ENCODE peak calls at places on chromosomes 4 and X, in eight cellular contexts. R is fibroblast of lung, J is DND-41, H is right lobe of liver, U is ovary, Z is SK-N-SH, C is upper lobe of left lung, B is pancreas. X is an unnamed sample. For H3K27me3 and H3K36me3, the result is how much of the 10 kb centered on the place peaks cover.

GRCh38 chr4:99722662-99723061 is 65.0 kb upstream of the C4orf54 start:
- DNase-seq in R (no peak), J (no peak), H (no peak), U (no peak), Z (no peak), C (no peak), B (no peak), X (no peak)

GRCh38 chrX:20026278-20026677 is 35.4 kb upstream of the BCLAF3 start:
- DNase-seq in R (peak), J (peak), H (no peak), U (no peak), Z (no peak), C (no peak), B (no peak), X (no peak)

GRCh38 chr4:143046454-143046853 is 138.3 kb upstream of the USP38 start:
- DNase-seq in R (no peak), J (no peak), H (no peak), U (no peak), Z (no peak), C (no peak), B (no peak), X (no peak)

GRCh38 chr4:55906999-55907398 is 41.7 kb upstream of the CEP135 start:
- DNase-seq in R (peak), J (no peak), H (no peak), U (no peak), Z (no peak), C (no peak), B (no peak), X (no peak)

GRCh38 chr4:141971854-141972253 is 335.5 kb downstream of the IL15 start:
- DNase-seq in R (no peak), J (no peak), H (no peak), U (no peak), Z (no peak), C (no peak), B (no peak), X (no peak)

GRCh38 chr4:32112891-32113290 is 1392.7 kb downstream of the PCDH7 start:
- DNase-seq in R (no peak), J (no peak), H (no peak), U (no peak), Z (no peak), C (no peak), B (no peak), X (no peak)

GRCh38 chr4:114563536-114564315 is 34.9 kb upstream of the UGT8 start:
- DNase-seq in R (peak), J (no peak), H (no peak), U (no peak), Z (no peak), C (no peak), B (no peak), X (peak)

GRCh38 chr4:98746530-98746929 is 88.1 kb upstream of the TSPAN5 start:
- DNase-seq in R (peak), J (peak), H (no peak), U (no peak), Z (no peak), C (no peak), B (no peak), X (no peak)

GRCh38 chrX:120485562-120486520 is 16.7 kb upstream of the LAMP2 start:
- DNase-seq in R (peak), J (peak), H (peak), U (peak), Z (peak), C (peak), B (peak), X (peak)

GRCh38 chr4:182289809-182290208 is 46.6 kb downstream of the TENM3 start:
- DNase-seq in R (no peak), J (no peak), H (no peak), U (no peak), Z (no peak), C (no peak), B (no peak), X (no peak)

GRCh38 chrX:96480081-96480480 is 204.6 kb upstream of the DIAPH2 start:
- DNase-seq in R (peak), J (no peak), H (no peak), U (no peak), Z (no peak), C (no peak), B (no peak), X (no peak)

GRCh38 chr4:3867403-3868100 is 101.4 kb downstream of the ADRA2C start:
- DNase-seq in R (no peak), J (no peak), H (no peak), U (no peak), Z (no peak), C (peak), B (no peak), X (peak)

GRCh38 chr4:24837296-24837695 is 41.9 kb downstream of the SOD3 start:
- DNase-seq in R (no peak), J (no peak), H (no peak), U (no peak), Z (no peak), C (no peak), B (no peak), X (no peak)

GRCh38 chrX:28312259-28312658 is 275.0 kb upstream of the IL1RAPL1 start:
- DNase-seq in R (no peak), J (no peak), H (no peak), U (no peak), Z (no peak), C (no peak), B (no peak), X (no peak)

GRCh38 chr4:184456337-184456736 is 18.0 kb downstream of the IRF2 start:
- DNase-seq in R (no peak), J (no peak), H (no peak), U (no peak), Z (no peak), C (peak), B (no peak), X (no peak)

GRCh38 chr4:184455299-184455698 is 19.1 kb downstream of the IRF2 start:
- DNase-seq in R (no peak), J (no peak), H (no peak), U (no peak), Z (no peak), C (no peak), B (no peak), X (no peak)

GRCh38 chr4:184451726-184452125 is 22.6 kb downstream of the IRF2 start:
- DNase-seq in R (no peak), J (no peak), H (no peak), U (no peak), Z (peak), C (no peak), B (no peak), X (no peak)

GRCh38 chr4:184450743-184451142 is 23.6 kb downstream of the IRF2 start:
- DNase-seq in R (no peak), J (no peak), H (no peak), U (no peak), Z (peak), C (no peak), B (no peak), X (no peak)

GRCh38 chr4:184453402-184454160 is 20.8 kb downstream of the IRF2 start:
- DNase-seq in R (peak), J (peak), H (no peak), U (no peak), Z (no peak), C (no peak), B (no peak), X (no peak)
- H3K4me3 ChIP-seq in R (no peak), J (no peak), H (no peak), U (no peak), Z (no peak), C (no peak), B (no peak), X (no peak)

GRCh38 chr4:133151301-133151680 is 2.2 kb downstream of the PCDH10 start:
- DNase-seq in R (peak), J (no peak), H (no peak), U (no peak), Z (no peak), C (peak), B (peak), X (peak)
- H3K27me3 ChIP-seq in R (under half), J (under half), H (under half), U (under half), Z (half or more), C (under half), B (under half), X (half or more)

GRCh38 chrX:53441531-53442321 is 7.6 kb upstream of the HSD17B10 start:
- DNase-seq in R (peak), J (peak), H (peak), U (peak), Z (peak), C (peak), B (peak), X (peak)

GRCh38 chrX:53442322-53442631 is 8.1 kb upstream of the HSD17B10 start:
- DNase-seq in R (no peak), J (no peak), H (no peak), U (no peak), Z (no peak), C (no peak), B (no peak), X (no peak)

GRCh38 chrX:53438832-53439230 is 4.7 kb upstream of the HSD17B10 start:
- DNase-seq in R (no peak), J (no peak), H (no peak), U (no peak), Z (no peak), C (no peak), B (no peak), X (no peak)

GRCh38 chrX:53440101-53440500 is 5.9 kb upstream of the HSD17B10 start:
- DNase-seq in R (no peak), J (no peak), H (no peak), U (no peak), Z (no peak), C (no peak), B (no peak), X (no peak)

GRCh38 chrX:53440631-53441517 is 6.7 kb upstream of the HSD17B10 start:
- DNase-seq in R (peak), J (no peak), H (peak), U (peak), Z (peak), C (no peak), B (peak), X (peak)
- H3K36me3 ChIP-seq in R (under half), J (under half), H (under half), U (under half), Z (under half), C (under half), B (under half), X (under half)

DNA sequence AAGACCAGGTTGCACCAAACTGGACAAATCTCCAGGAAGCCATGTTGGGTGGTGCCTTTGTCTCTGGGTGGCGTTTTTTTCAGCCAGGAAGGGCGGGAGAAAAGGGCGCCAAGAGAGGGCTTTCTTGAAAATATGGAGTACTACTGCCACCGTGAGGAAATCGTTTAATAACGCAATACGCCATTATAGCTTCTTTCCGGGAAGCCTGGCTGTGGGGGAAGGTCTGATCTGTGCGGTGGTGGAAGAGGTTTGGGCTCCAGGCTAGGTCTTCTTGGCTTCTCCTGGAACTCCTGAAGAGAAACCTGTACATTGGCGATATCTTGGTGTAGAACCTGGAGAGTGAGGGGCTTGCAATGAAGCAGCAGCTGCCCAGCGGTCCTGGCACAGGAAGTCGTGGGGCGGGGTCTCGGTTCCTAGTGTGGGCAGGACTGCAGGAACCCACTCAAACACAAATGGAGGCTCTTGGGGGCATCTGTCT is 202.7 kb downstream of the OR13H1 start:
- DNase-seq in R (peak), J (peak), H (peak), U (peak), Z (peak), C (no peak), B (peak), X (peak)
- H3K4me3 ChIP-seq in R (no peak), J (no peak), H (peak), U (peak), Z (peak), C (no peak), B (peak), X (no peak)

GRCh38 chrX:128458888-128459287 is 406.7 kb upstream of the ACTRT1 start:
- DNase-seq in R (peak), J (no peak), H (no peak), U (no peak), Z (no peak), C (no peak), B (no peak), X (no peak)
- H3K27me3 ChIP-seq in R (under half), J (under half), H (under half), U (under half), Z (under half), C (under half), B (under half), X (under half)

DNA sequence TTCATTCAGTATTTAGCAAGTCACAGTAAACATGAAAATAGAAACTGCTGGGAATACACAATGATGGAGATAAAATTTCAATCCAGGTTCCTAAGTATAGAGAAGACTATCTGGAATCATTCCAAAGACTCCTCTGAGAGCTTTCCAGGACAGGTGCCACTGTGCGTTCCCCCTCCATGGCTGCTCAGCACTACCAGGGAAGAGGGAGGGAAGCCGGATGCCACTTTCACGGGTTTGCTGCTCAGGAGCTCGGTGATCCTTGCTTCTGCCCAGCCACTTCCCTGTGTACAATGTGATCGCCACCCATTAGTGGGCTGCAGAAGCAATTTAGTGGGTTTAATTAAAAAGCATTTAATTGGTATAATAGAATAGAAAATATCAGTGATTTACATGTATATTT is 94.5 kb downstream of the FNIP2 start:
- DNase-seq in R (no peak), J (no peak), H (no peak), U (no peak), Z (no peak), C (no peak), B (no peak), X (no peak)
- H3K36me3 ChIP-seq in R (under half), J (under half), H (under half), U (under half), Z (under half), C (under half), B (under half), X (under half)

GRCh38 chr4:15811703-15812325 is 33.7 kb downstream of the CD38 start:
- DNase-seq in R (no peak), J (no peak), H (no peak), U (no peak), Z (no peak), C (no peak), B (no peak), X (no peak)
- H3K4me3 ChIP-seq in R (no peak), J (no peak), H (no peak), U (no peak), Z (no peak), C (no peak), B (no peak), X (no peak)